ENCODE peak calls at places on chromosomes 13 and 19, in five cellular contexts. A, E, S, W and T are unnamed samples.

GRCh38 chr19:45177817-45178261 is at the start of gene TRAPPC6A:
- DNase-seq in A (no peak), E (peak; percentile 36), S (peak; percentile 87), W (no peak), T (peak; percentile 53)

GRCh38 chr19:54451331-54451871 is 2.4 kb downstream of the LENG8 start:
- DNase-seq in A (peak; percentile 48), E (no peak), S (peak; percentile 95), W (no peak), T (peak; percentile 57)

GRCh38 chr19:19185853-19186728 is 5.9 kb downstream of the BORCS8 start:
- DNase-seq in A (no peak), E (peak; percentile 89), S (peak; percentile 98), W (peak; percentile 56), T (peak; percentile 67)

GRCh38 chr19:56949651-56950050 is 109.1 kb upstream of the PEG3 start:
- DNase-seq in A (no peak), E (no peak), S (no peak), W (no peak), T (no peak)

GRCh38 chr19:39941615-39942507 is 7.4 kb upstream of the FCGBP start:
- DNase-seq in A (no peak), E (no peak), S (peak; percentile 99), W (peak; percentile 75), T (peak; percentile 87)

GRCh38 chr13:102710261-102710679 is 15.4 kb upstream of the METTL21C start:
- DNase-seq in A (no peak), E (no peak), S (no peak), W (no peak), T (no peak)

GRCh38 chr13:63636231-63636993 is 2220.8 kb upstream of the PCDH20 start:
- DNase-seq in A (no peak), E (no peak), S (no peak), W (no peak), T (peak; percentile 42)

GRCh38 chr13:41460930-41461329 is 3.6 kb downstream of the RGCC start:
- DNase-seq in A (no peak), E (no peak), S (peak; percentile 17), W (no peak), T (no peak)

GRCh38 chr19:55141696-55142095 is 7.3 kb downstream of the TNNT1 start:
- DNase-seq in A (no peak), E (peak; percentile 38), S (no peak), W (no peak), T (no peak)

GRCh38 chr13:73060251-73061160 is 1.7 kb downstream of the KLF5 start:
- DNase-seq in A (peak; percentile 48), E (no peak), S (no peak), W (no peak), T (peak; percentile 55)